ENCODE peak calls at places on chromosome 19, in four cellular contexts. N is thoracic aorta, Y is neural progenitor cell, C is GM12865. J is an unnamed sample.

GRCh38 chr19:40223135-40223822 is 3.2 kb downstream of the CCNP start:
- DNase-seq in C (no peak), Y (peak), N (no peak), J (no peak)

GRCh38 chr19:42166336-42166735 is 34.1 kb upstream of the POU2F2 start:
- DNase-seq in C (no peak), Y (no peak), N (no peak), J (no peak)

GRCh38 chr19:55694656-55695491 is 19.8 kb downstream of the EPN1 start:
- DNase-seq in Y (no peak), N (no peak), C (no peak), J (no peak)

GRCh38 chr19:1449467-1450442 is at the start of gene APC2:
- DNase-seq in N (no peak), C (no peak), Y (peak), J (no peak)

GRCh38 chr19:33740811-33741396 is 55.8 kb upstream of the KCTD15 start:
- DNase-seq in N (no peak), Y (peak), C (peak), J (peak)

GRCh38 chr19:1764293-1764683 is 11.0 kb downstream of the ONECUT3 start:
- DNase-seq in C (no peak), Y (no peak), N (no peak), J (no peak)

GRCh38 chr19:56162258-56162657 is 13.6 kb upstream of the GALP start:
- DNase-seq in N (no peak), Y (no peak), C (peak), J (no peak)

GRCh38 chr19:10553087-10553667 is 9.5 kb downstream of the ATG4D start:
- DNase-seq in C (no peak), N (no peak), Y (no peak), J (no peak)

GRCh38 chr19:44615529-44616247 is 2.3 kb downstream of the IGSF23 start:
- DNase-seq in N (no peak), Y (no peak), C (no peak), J (no peak)

GRCh38 chr19:18657590-18658365 is 20.9 kb downstream of the KLHL26 start:
- DNase-seq in Y (peak), C (peak), N (peak), J (peak)

GRCh38 chr19:34662919-34663318 is 14.0 kb downstream of the SCGB2B2 start:
- DNase-seq in Y (peak), N (no peak), C (peak), J (no peak)

GRCh38 chr19:16661480-16662034 is 618 bp downstream of the TMEM38A start:
- DNase-seq in Y (peak), N (peak), C (peak), J (no peak)

GRCh38 chr19:42297034-42297433 is 4.9 kb upstream of the PRR19 start:
- DNase-seq in C (no peak), Y (no peak), N (no peak), J (no peak)

GRCh38 chr19:1122972-1123363 is 19.2 kb downstream of the GPX4 start:
- DNase-seq in C (peak), Y (peak), N (no peak), J (peak)

GRCh38 chr19:40601061-40601973 is at the start of gene LTBP4:
- DNase-seq in C (no peak), N (no peak), Y (peak), J (no peak)

GRCh38 chr19:20565321-20566018 is at the start of gene ZNF737:
- DNase-seq in Y (peak), N (peak), C (peak), J (peak)

GRCh38 chr19:13794388-13794751 is 873 bp upstream of the ZSWIM4 start:
- DNase-seq in N (peak), Y (no peak), C (no peak), J (peak)

GRCh38 chr19:4373601-4374441 is 26.5 kb downstream of the SH3GL1 start:
- DNase-seq in N (no peak), C (peak), Y (no peak), J (peak)

GRCh38 chr19:38975214-38975860 is at the start of gene FBXO17:
- DNase-seq in C (no peak), Y (peak), N (no peak), J (peak)

GRCh38 chr19:43425567-43426392 is 11.1 kb downstream of the TEX101 start:
- DNase-seq in N (no peak), Y (peak), C (no peak), J (peak)

DNA sequence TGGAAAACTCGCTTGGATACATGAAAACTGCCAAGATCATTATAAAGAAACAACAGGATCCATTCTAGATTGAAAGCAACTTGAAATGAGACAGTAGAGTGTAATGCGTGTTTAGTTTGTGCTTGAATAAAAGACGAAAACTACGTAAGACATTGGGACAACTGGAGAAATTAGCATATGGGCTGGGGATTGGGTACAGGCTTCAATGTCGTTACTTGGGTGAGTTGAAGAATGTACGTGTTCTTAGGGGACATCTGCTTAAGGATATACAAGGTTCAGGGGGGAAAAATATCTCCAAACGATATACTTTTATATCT is 471 bp upstream of the ERVK3-1 start:
- DNase-seq in N (no peak), Y (peak), C (no peak), J (no peak)
- H3K4me3 ChIP-seq in N (peak), Y (peak), C (peak), J (peak)

GRCh38 chr19:54674021-54674617 is 11.3 kb downstream of the LILRB4 start:
- DNase-seq in N (no peak), C (peak), Y (peak), J (peak)
- TF ChIP-seq CTCF in N (no peak), C (peak), Y (peak), J (peak)

GRCh38 chr19:47144630-47145029 is 14.0 kb downstream of the SAE1 start:
- DNase-seq in N (no peak), C (no peak), Y (no peak), J (no peak)

GRCh38 chr19:47145639-47146486 is 15.2 kb downstream of the SAE1 start:
- DNase-seq in Y (no peak), N (no peak), C (no peak), J (no peak)

GRCh38 chr19:47142779-47143178 is 12.1 kb downstream of the SAE1 start:
- DNase-seq in Y (no peak), C (no peak), N (no peak), J (no peak)

GRCh38 chr19:47141695-47142094 is 11.1 kb downstream of the SAE1 start:
- DNase-seq in Y (no peak), C (no peak), N (no peak), J (no peak)

GRCh38 chr19:47143322-47144073 is 12.9 kb downstream of the SAE1 start:
- DNase-seq in Y (no peak), N (no peak), C (no peak), J (no peak)
- H3K4me3 ChIP-seq in Y (no peak), N (no peak), C (no peak), J (no peak)

GRCh38 chr19:48171584-48172170 is 1.2 kb downstream of the ZSWIM9 start:
- DNase-seq in N (no peak), C (no peak), Y (no peak), J (no peak)

GRCh38 chr19:48168689-48169088 is 1.5 kb downstream of the LIG1 start:
- DNase-seq in Y (no peak), N (no peak), C (no peak), J (no peak)

GRCh38 chr19:48170817-48171347 is 402 bp downstream of the ZSWIM9 start:
- DNase-seq in N (no peak), Y (peak), C (no peak), J (no peak)

GRCh38 chr19:48169585-48169973 is 565 bp downstream of the LIG1 start:
- DNase-seq in C (peak), Y (peak), N (peak), J (peak)

DNA sequence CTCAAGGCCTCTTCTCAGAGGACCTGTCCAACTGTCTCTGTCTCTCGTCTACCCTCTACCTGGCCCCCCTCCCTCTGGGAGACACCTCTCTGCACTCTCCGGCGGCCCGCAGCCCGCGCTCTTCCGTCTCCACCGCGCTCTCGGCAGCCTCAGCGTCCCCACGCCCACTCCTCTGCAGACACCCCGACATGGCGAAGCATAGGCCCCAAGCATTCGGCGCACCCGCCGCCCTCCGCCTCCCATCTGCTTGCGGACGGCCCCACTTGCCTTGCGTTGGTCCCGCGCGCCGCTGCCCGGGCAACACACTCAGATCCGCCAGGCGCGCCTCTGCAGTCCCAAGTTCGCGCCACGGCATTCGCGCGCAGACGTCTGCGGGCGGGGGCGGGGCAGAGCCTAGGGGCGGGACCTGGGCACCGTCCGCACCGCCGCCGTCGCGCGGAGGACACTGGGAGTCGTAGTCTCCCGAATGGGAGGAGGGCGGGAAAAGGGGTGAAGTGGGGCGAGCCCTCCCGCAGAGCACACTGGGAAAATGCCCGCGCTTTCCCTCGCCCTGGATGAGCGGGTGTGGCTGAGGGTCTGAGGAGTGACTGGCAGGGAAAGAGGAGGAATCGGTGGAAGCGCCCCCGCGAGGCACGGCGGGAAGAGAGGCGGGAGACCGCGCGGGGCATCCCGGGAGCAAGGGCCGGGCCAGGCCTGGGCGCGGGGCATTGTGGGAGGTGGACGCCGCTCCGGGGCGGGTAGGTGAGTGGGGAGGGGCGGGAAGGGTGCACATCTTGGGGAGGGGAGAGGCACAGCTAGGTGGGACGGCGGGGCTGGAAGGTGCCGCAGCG is at the start of the genes LIG1 and ZSWIM9:
- DNase-seq in N (peak), C (peak), Y (peak), J (peak)
- TF ChIP-seq CTCF in N (no peak), C (no peak), Y (peak), J (peak)

GRCh38 chr19:32566246-32566830 is 14.7 kb upstream of the PDCD5 start:
- DNase-seq in N (no peak), C (no peak), Y (no peak), J (peak)
- H3K4me3 ChIP-seq in N (no peak), C (no peak), Y (no peak), J (no peak)

J was measured in fibroblast of the aortic adventitia.